ENCODE peak calls at places on chromosome X, in eight cellular contexts. O is lung; Z is activated CD8-positive, alpha-beta memory T cell treated with anti-CD3 and anti-CD28 coated beads, Interleukin-2, amount 10 ng/mL, durations not matched to agents 7 days and 5 days; I is mucosa of descending colon; E is left cardiac atrium; T is gastroesophageal sphincter; D is activated CD4-positive, alpha-beta T cell treated with anti-CD3 and anti-CD28 coated beads for 36 hours; X is stimulated activated naive CD8-positive, alpha-beta T cell treated with anti-CD3 and anti-CD28 coated beads, Interleukin-15, amount 100 ng/mL, for 72 hours. J is an unnamed sample.

GRCh38 chrX:40736170-40736505 is 796 bp upstream of the MED14 start:
- ATAC-seq in X (peak), D (peak), E (peak), T (no peak), I (peak), Z (no peak), O (no peak), J (peak)

GRCh38 chrX:29318051-29318450 is 730.8 kb downstream of the IL1RAPL1 start:
- ATAC-seq in T (no peak), E (no peak), X (no peak), I (no peak), D (no peak), Z (no peak), O (no peak), J (no peak)

GRCh38 chrX:123184199-123184857 is at the start of gene GRIA3:
- ATAC-seq in T (peak), D (no peak), O (no peak), E (peak), X (peak), I (no peak), Z (no peak), J (no peak)

GRCh38 chrX:118115948-118116307 is 682 bp downstream of the KLHL13 start:
- ATAC-seq in X (peak), I (peak), Z (no peak), E (peak), O (no peak), T (peak), D (no peak), J (no peak)

GRCh38 chrX:3262906-3263305 is 83.5 kb downstream of the MXRA5 start:
- ATAC-seq in X (no peak), D (no peak), T (no peak), O (peak), I (no peak), E (no peak), Z (no peak), J (no peak)

GRCh38 chrX:46979340-46979739 is 67.1 kb downstream of the JADE3 start:
- ATAC-seq in I (no peak), O (no peak), T (no peak), Z (no peak), D (no peak), X (no peak), E (no peak), J (no peak)

GRCh38 chrX:7127058-7127457 is 20.5 kb upstream of the STS start:
- ATAC-seq in D (no peak), I (peak), T (no peak), E (no peak), O (no peak), X (no peak), Z (no peak), J (no peak)

GRCh38 chrX:47483310-47484268 is 567 bp upstream of the ZNF41 start:
- ATAC-seq in X (no peak), E (peak), O (no peak), D (no peak), T (no peak), I (no peak), Z (no peak), J (no peak)

GRCh38 chrX:85903692-85904471 is 143.5 kb downstream of the CHM start:
- ATAC-seq in O (no peak), X (no peak), T (no peak), Z (no peak), E (no peak), I (no peak), D (no peak), J (no peak)

GRCh38 chrX:19630776-19631707 is 115.7 kb upstream of the MAP3K15 start:
- ATAC-seq in E (no peak), I (no peak), Z (no peak), T (no peak), X (no peak), D (no peak), O (no peak), J (no peak)

GRCh38 chrX:55593296-55593695 is 29.9 kb upstream of the FOXR2 start:
- ATAC-seq in O (no peak), E (no peak), T (no peak), X (no peak), Z (no peak), I (no peak), D (no peak), J (no peak)

GRCh38 chrX:19214248-19214787 is 92.0 kb upstream of the ADGRG2 start:
- ATAC-seq in O (no peak), T (no peak), Z (no peak), I (no peak), X (no peak), E (no peak), D (no peak), J (no peak)

GRCh38 chrX:70826715-70827114 is 81.8 kb downstream of the TEX11 start:
- ATAC-seq in D (no peak), X (no peak), I (peak), O (no peak), E (no peak), T (no peak), Z (no peak), J (no peak)

GRCh38 chrX:105646592-105647372 is 175.6 kb upstream of the NRK start:
- ATAC-seq in Z (no peak), T (no peak), D (no peak), I (no peak), X (no peak), O (no peak), E (no peak), J (no peak)

GRCh38 chrX:34656467-34656841 is 631 bp downstream of the TMEM47 start:
- ATAC-seq in Z (no peak), X (no peak), O (no peak), I (no peak), T (peak), E (peak), D (no peak), J (no peak)

GRCh38 chrX:78514852-78515251 is 144.3 kb downstream of the RTL3 start:
- ATAC-seq in E (peak), Z (no peak), D (peak), X (peak), I (no peak), T (no peak), O (no peak), J (peak)

GRCh38 chrX:13357925-13358324 is 38.1 kb upstream of the ATXN3L start:
- ATAC-seq in E (no peak), D (no peak), I (no peak), T (no peak), X (no peak), O (no peak), Z (no peak), J (no peak)

GRCh38 chrX:24017674-24018073 is 9.3 kb downstream of the KLHL15 start:
- ATAC-seq in E (no peak), I (no peak), O (no peak), D (no peak), T (no peak), Z (no peak), X (no peak), J (no peak)

GRCh38 chrX:140713174-140713539 is 3.6 kb downstream of the LINC00632 start:
- ATAC-seq in I (no peak), T (peak), O (peak), E (peak), D (peak), X (peak), Z (no peak), J (no peak)

GRCh38 chrX:9586992-9587392 is 122.1 kb downstream of the TBL1X start:
- ATAC-seq in Z (no peak), X (no peak), I (no peak), D (no peak), E (peak), T (no peak), O (no peak), J (no peak)

GRCh38 chrX:94662665-94663064 is 988.7 kb downstream of the FAM133A start:
- ATAC-seq in E (no peak), T (no peak), X (no peak), D (no peak), O (peak), Z (no peak), I (no peak), J (no peak)

GRCh38 chrX:41314204-41314603 is 19.8 kb upstream of the DDX3X start:
- ATAC-seq in X (no peak), Z (no peak), D (peak), E (no peak), O (no peak), T (no peak), I (no peak), J (no peak)

GRCh38 chrX:85084770-85085393 is 81.2 kb downstream of the APOOL start:
- ATAC-seq in I (peak), Z (no peak), E (no peak), O (no peak), D (peak), X (no peak), T (no peak), J (no peak)

GRCh38 chrX:107715331-107716044 is 60.1 kb downstream of the TSC22D3 start:
- ATAC-seq in O (no peak), Z (no peak), X (no peak), D (no peak), T (no peak), I (no peak), E (no peak), J (no peak)

GRCh38 chrX:102126863-102127262 is 1.4 kb downstream of the TCEAL2 start:
- ATAC-seq in X (no peak), D (no peak), E (no peak), T (no peak), I (no peak), O (no peak), Z (no peak), J (no peak)

GRCh38 chrX:45614853-45615252 is 414.2 kb upstream of the DIPK2B start:
- ATAC-seq in E (no peak), X (peak), I (no peak), O (no peak), D (peak), T (no peak), Z (no peak), J (no peak)

GRCh38 chrX:133527415-133527814 is 112.1 kb upstream of the GPC4 start:
- ATAC-seq in T (no peak), I (no peak), E (no peak), D (no peak), Z (no peak), O (no peak), X (no peak), J (no peak)

GRCh38 chrX:118702741-118703140 is 24.7 kb upstream of the IL13RA1 start:
- ATAC-seq in T (no peak), Z (no peak), E (no peak), O (no peak), X (no peak), D (no peak), I (no peak), J (no peak)

GRCh38 chrX:20205927-20206708 is 60.6 kb downstream of the RPS6KA3 start:
- ATAC-seq in I (no peak), Z (peak), X (no peak), D (peak), T (no peak), E (peak), O (no peak), J (peak)

GRCh38 chrX:3648084-3648483 is 65.4 kb downstream of the PRKX start:
- ATAC-seq in X (no peak), Z (no peak), E (no peak), O (no peak), D (no peak), T (no peak), I (no peak), J (no peak)

GRCh38 chrX:65866146-65866545 is 173.7 kb downstream of the VSIG4 start:
- ATAC-seq in X (peak), T (no peak), I (peak), Z (peak), E (no peak), D (peak), O (no peak), J (no peak)

GRCh38 chrX:78327370-78328048 is at the start of gene CYSLTR1:
- ATAC-seq in D (no peak), X (no peak), E (no peak), T (no peak), Z (no peak), O (peak), I (peak), J (peak)

GRCh38 chrX:150731795-150732194 is 38.6 kb downstream of the MTMR1 start:
- ATAC-seq in T (no peak), Z (no peak), O (no peak), X (peak), D (peak), I (no peak), E (no peak), J (no peak)

J was measured in stimulated activated memory B cell treated with anti-CD40 and anti-IgM and Interleukin-4, amounts not matched to agents 10 μg/mL and 1 μg/mL and 100 μg/mL, for 72 hours.